ENCODE peak calls at places on chromosomes 11 and 22, in ten cellular contexts. U is lung microvascular endothelial cell; M is foreskin fibroblast; O is activated CD4-positive, alpha-beta T cell treated with anti-CD3 and anti-CD28 coated beads, Interleukin-2, amount 50 U/mL, for 24 hours; Z is stimulated activated CD4-positive, alpha-beta T cell treated with anti-CD3 and anti-CD28 coated beads, Interleukin-2, amount 100 ng/mL, for 48 hours; L is T47D; B is posterior cingulate gyrus; I is DMS53; W is amniotic stem cell; H is cardiac fibroblast. C is an unnamed sample.

GRCh38 chr11:122743949-122744876 is 88.7 kb downstream of the UBASH3B start:
- DNase-seq in U (peak), M (no peak), O (peak), Z (peak), L (no peak), B (no peak), I (no peak), W (no peak), H (no peak), C (no peak)

GRCh38 chr11:17496406-17496805 is 19.8 kb upstream of the ABCC8 start:
- DNase-seq in U (no peak), M (peak), O (no peak), Z (no peak), L (no peak), B (no peak), I (peak), W (no peak), H (peak), C (peak)

GRCh38 chr11:12120031-12121008 is 9.9 kb downstream of the MICAL2 start:
- DNase-seq in U (no peak), M (no peak), O (no peak), Z (no peak), L (no peak), B (no peak), I (peak), W (no peak), H (no peak), C (no peak)

GRCh38 chr22:37326726-37327125 is 44.4 kb downstream of the CYTH4 start:
- DNase-seq in U (no peak), M (no peak), O (no peak), Z (no peak), L (no peak), B (no peak), I (peak), W (no peak), H (no peak), C (no peak)

GRCh38 chr11:65083134-65083833 is 556 bp downstream of the CDCA5 start:
- DNase-seq in U (no peak), M (no peak), O (no peak), Z (no peak), L (no peak), B (no peak), I (no peak), W (no peak), H (no peak), C (no peak)

GRCh38 chr11:124756753-124757227 is 4.7 kb upstream of the VSIG2 start:
- DNase-seq in U (no peak), M (no peak), O (no peak), Z (no peak), L (peak), B (no peak), I (no peak), W (no peak), H (no peak), C (no peak)

GRCh38 chr22:48478124-48478523 is 1349.5 kb downstream of the BRD1 start:
- DNase-seq in U (no peak), M (no peak), O (no peak), Z (no peak), L (no peak), B (no peak), I (no peak), W (no peak), H (no peak), C (no peak)

GRCh38 chr11:73637012-73637411 is 9.4 kb upstream of the PLEKHB1 start:
- DNase-seq in U (no peak), M (no peak), O (no peak), Z (no peak), L (no peak), B (no peak), I (no peak), W (no peak), H (no peak), C (no peak)

GRCh38 chr11:63843042-63843441 is 4.1 kb downstream of the MARK2 start:
- DNase-seq in U (no peak), M (no peak), O (no peak), Z (no peak), L (no peak), B (no peak), I (no peak), W (no peak), H (no peak), C (no peak)

GRCh38 chr11:47271961-47272661 is 2.2 kb downstream of the MADD start:
- DNase-seq in U (no peak), M (no peak), O (no peak), Z (no peak), L (no peak), B (no peak), I (no peak), W (no peak), H (no peak), C (peak)

GRCh38 chr11:83042966-83043711 is 28.6 kb downstream of the RAB30 start:
- DNase-seq in U (no peak), M (peak), O (no peak), Z (no peak), L (no peak), B (no peak), I (no peak), W (no peak), H (no peak), C (no peak)

GRCh38 chr11:88105952-88106351 is 69.3 kb downstream of the RAB38 start:
- DNase-seq in U (no peak), M (no peak), O (no peak), Z (no peak), L (no peak), B (no peak), I (peak), W (no peak), H (no peak), C (no peak)

GRCh38 chr11:73980001-73980960 is 2.4 kb downstream of the UCP2 start:
- DNase-seq in U (peak), M (peak), O (no peak), Z (no peak), L (no peak), B (no peak), I (peak), W (no peak), H (no peak), C (no peak)

GRCh38 chr22:41934284-41935014 is 7.8 kb upstream of the TNFRSF13C start:
- DNase-seq in U (no peak), M (no peak), O (no peak), Z (no peak), L (no peak), B (no peak), I (no peak), W (no peak), H (no peak), C (peak)

GRCh38 chr11:131579932-131580387 is 209.5 kb downstream of the NTM start:
- DNase-seq in U (peak), M (no peak), O (no peak), Z (no peak), L (no peak), B (no peak), I (peak), W (peak), H (peak), C (peak)

GRCh38 chr11:92941676-92942571 is 27.5 kb upstream of the MTNR1B start:
- DNase-seq in U (peak), M (peak), O (no peak), Z (peak), L (peak), B (peak), I (peak), W (no peak), H (peak), C (peak)

GRCh38 chr11:64285885-64286800 is 495 bp downstream of the GPR137 start:
- DNase-seq in U (peak), M (no peak), O (no peak), Z (no peak), L (peak), B (no peak), I (peak), W (no peak), H (no peak), C (peak)

GRCh38 chr22:37430941-37431340 is 3.7 kb upstream of the ELFN2 start:
- DNase-seq in U (no peak), M (no peak), O (no peak), Z (no peak), L (no peak), B (no peak), I (no peak), W (no peak), H (no peak), C (no peak)

GRCh38 chr11:96260067-96260511 is 82.9 kb downstream of the MAML2 start:
- DNase-seq in U (no peak), M (no peak), O (no peak), Z (no peak), L (no peak), B (no peak), I (no peak), W (no peak), H (no peak), C (no peak)

GRCh38 chr22:36386900-36387663 is 685 bp downstream of the MYH9 start:
- DNase-seq in U (peak), M (no peak), O (no peak), Z (no peak), L (no peak), B (peak), I (peak), W (no peak), H (no peak), C (no peak)

GRCh38 chr11:109123811-109124787 is 297.9 kb upstream of the C11orf87 start:
- DNase-seq in U (no peak), M (peak), O (no peak), Z (no peak), L (no peak), B (peak), I (no peak), W (no peak), H (peak), C (peak)

GRCh38 chr11:10623797-10624761 is 55.6 kb upstream of the LYVE1 start:
- DNase-seq in U (peak), M (no peak), O (no peak), Z (no peak), L (no peak), B (peak), I (peak), W (no peak), H (peak), C (peak)

GRCh38 chr11:68164437-68164836 is 43.2 kb upstream of the CHKA start:
- DNase-seq in U (no peak), M (peak), O (no peak), Z (no peak), L (no peak), B (no peak), I (no peak), W (no peak), H (peak), C (no peak)

GRCh38 chr11:13721760-13722159 is 53.3 kb downstream of the FAR1 start:
- DNase-seq in U (peak), M (no peak), O (no peak), Z (no peak), L (no peak), B (no peak), I (no peak), W (no peak), H (peak), C (no peak)

GRCh38 chr11:124859171-124859570 is 6.1 kb upstream of the ROBO3 start:
- DNase-seq in U (no peak), M (no peak), O (no peak), Z (no peak), L (no peak), B (no peak), I (no peak), W (no peak), H (no peak), C (no peak)

GRCh38 chr22:35037089-35037488 is 28.9 kb upstream of the ISX start:
- DNase-seq in U (no peak), M (no peak), O (no peak), Z (no peak), L (no peak), B (peak), I (peak), W (no peak), H (no peak), C (no peak)

GRCh38 chr22:50268655-50269113 is 1.5 kb downstream of the MAPK11 start:
- DNase-seq in U (peak), M (no peak), O (no peak), Z (no peak), L (peak), B (no peak), I (peak), W (no peak), H (no peak), C (no peak)

GRCh38 chr11:88297320-88298263 is 39.9 kb downstream of the CTSC start:
- DNase-seq in U (no peak), M (no peak), O (no peak), Z (no peak), L (no peak), B (no peak), I (no peak), W (no peak), H (no peak), C (no peak)

GRCh38 chr11:35688023-35688422 is 25.4 kb downstream of the TRIM44 start:
- DNase-seq in U (peak), M (peak), O (no peak), Z (no peak), L (no peak), B (no peak), I (no peak), W (peak), H (peak), C (no peak)

GRCh38 chr22:25120093-25120561 is 79.5 kb upstream of the CRYBB3 start:
- DNase-seq in U (no peak), M (no peak), O (no peak), Z (no peak), L (peak), B (no peak), I (peak), W (no peak), H (no peak), C (no peak)